ENCODE peak calls at places on chromosomes 7 and 10, in four cellular contexts. H is heart left ventricle, F is aorta, J is heart right ventricle. Z is an unnamed sample. For H3K4me1 and H3K27me3, the result is how much of the 10 kb centered on the place peaks cover.

GRCh38 chr7:14754631-14755030 is 147.9 kb downstream of the DGKB start:
- DNase-seq in H (no peak), F (no peak), J (no peak), Z (no peak)

GRCh38 chr7:108094933-108095710 is 35.0 kb downstream of the LAMB4 start:
- DNase-seq in H (no peak), F (no peak), J (peak), Z (no peak)

GRCh38 chr7:46397591-46397990 is 476.5 kb upstream of the IGFBP3 start:
- DNase-seq in H (no peak), F (no peak), J (no peak), Z (no peak)

GRCh38 chr7:20075992-20076813 is 141.0 kb downstream of the MACC1 start:
- DNase-seq in H (no peak), F (no peak), J (no peak), Z (no peak)

GRCh38 chr10:8361510-8361844 is 307.0 kb downstream of the GATA3 start:
- DNase-seq in H (no peak), F (no peak), J (no peak), Z (no peak)

GRCh38 chr7:1890289-1891235 is 220.5 kb downstream of the ELFN1 start:
- DNase-seq in H (no peak), F (no peak), J (no peak), Z (no peak)

GRCh38 chr10:20990604-20991003 is 93.5 kb upstream of the NEBL start:
- DNase-seq in H (no peak), F (no peak), J (no peak), Z (no peak)

GRCh38 chr10:44517635-44518034 is 132.7 kb upstream of the CXCL12 start:
- DNase-seq in H (no peak), F (no peak), J (no peak), Z (no peak)

GRCh38 chr7:40436761-40437160 is 302.0 kb downstream of the SUGCT start:
- DNase-seq in H (no peak), F (no peak), J (no peak), Z (no peak)

GRCh38 chr7:32045228-32045627 is 25.0 kb downstream of the PDE1C start:
- DNase-seq in H (no peak), F (no peak), J (no peak), Z (no peak)

GRCh38 chr10:131818510-131819234 is 82.1 kb upstream of the PPP2R2D start:
- DNase-seq in H (no peak), F (peak), J (no peak), Z (no peak)

GRCh38 chr7:56087445-56087844 is 5.3 kb downstream of the PHKG1 start:
- DNase-seq in H (no peak), F (peak), J (no peak), Z (no peak)

GRCh38 chr10:112552593-112553110 is 105.6 kb downstream of the VTI1A start:
- DNase-seq in H (no peak), F (no peak), J (no peak), Z (no peak)

GRCh38 chr10:34666008-34666700 is 148.9 kb downstream of the PARD3 start:
- DNase-seq in H (no peak), F (no peak), J (peak), Z (no peak)

GRCh38 chr7:51316666-51317581 is at the start of gene COBL:
- DNase-seq in H (no peak), F (no peak), J (peak), Z (peak)

GRCh38 chr7:111383133-111383532 is 179.2 kb downstream of the IMMP2L start:
- DNase-seq in H (no peak), F (no peak), J (no peak), Z (no peak)

GRCh38 chr7:79837915-79838314 is 296.7 kb upstream of the GNAI1 start:
- DNase-seq in H (no peak), F (no peak), J (no peak), Z (no peak)

GRCh38 chr10:114437456-114438292 is 33.4 kb upstream of the AFAP1L2 start:
- DNase-seq in H (no peak), F (no peak), J (no peak), Z (no peak)

GRCh38 chr10:95247200-95247880 is 43.5 kb downstream of the PDLIM1 start:
- DNase-seq in H (no peak), F (no peak), J (no peak), Z (no peak)

GRCh38 chr7:156178214-156178613 is 366.0 kb upstream of the SHH start:
- DNase-seq in H (no peak), F (no peak), J (no peak), Z (peak)

GRCh38 chr10:97936126-97936525 is 86.5 kb downstream of the GOLGA7B start:
- DNase-seq in H (no peak), F (no peak), J (no peak), Z (no peak)

GRCh38 chr10:131311661-131312260 is at the start of gene TCERG1L:
- DNase-seq in H (no peak), F (peak), J (no peak), Z (no peak)

GRCh38 chr10:58016614-58017013 is 251.1 kb downstream of the IPMK start:
- DNase-seq in H (no peak), F (no peak), J (no peak), Z (no peak)

GRCh38 chr7:26368542-26368941 is 76.9 kb downstream of the SNX10 start:
- DNase-seq in H (no peak), F (no peak), J (no peak), Z (no peak)

GRCh38 chr10:88115968-88116367 is 252.5 kb downstream of the PTEN start:
- DNase-seq in H (no peak), F (no peak), J (no peak), Z (no peak)

GRCh38 chr10:5564537-5565204 is 39.9 kb downstream of the CALML3 start:
- DNase-seq in H (no peak), F (peak), J (no peak), Z (peak)

GRCh38 chr7:29988391-29989256 is 977 bp downstream of the SCRN1 start:
- DNase-seq in H (peak), F (peak), J (peak), Z (peak)

GRCh38 chr10:48254745-48255144 is 19.8 kb downstream of the FRMPD2 start:
- DNase-seq in H (no peak), F (no peak), J (no peak), Z (no peak)

GRCh38 chr7:73932364-73932763 is 71.4 kb downstream of the TMEM270 start:
- DNase-seq in H (no peak), F (no peak), J (no peak), Z (no peak)

GRCh38 chr10:75244487-75245353 is 9.0 kb upstream of the COMTD1 start:
- DNase-seq in H (no peak), F (no peak), J (no peak), Z (no peak)

GRCh38 chr7:27188666-27189559 is 3.9 kb upstream of the HOXA11 start:
- DNase-seq in H (no peak), F (peak), J (no peak), Z (peak)

GRCh38 chr7:55018361-55019328 is at the start of gene EGFR:
- DNase-seq in H (peak), F (peak), J (peak), Z (peak)

GRCh38 chr10:133461841-133462240 is 8.1 kb downstream of the SCART1 start:
- DNase-seq in H (no peak), F (no peak), J (no peak), Z (no peak)

GRCh38 chr10:58755688-58756087 is 243.0 kb downstream of the BICC1 start:
- DNase-seq in H (no peak), F (no peak), J (no peak), Z (no peak)

GRCh38 chr10:43598447-43598846 is 7.8 kb upstream of the ZNF485 start:
- DNase-seq in H (peak), F (no peak), J (peak), Z (no peak)

GRCh38 chr10:91286572-91286971 is 66.1 kb downstream of the PCGF5 start:
- DNase-seq in H (no peak), F (no peak), J (no peak), Z (no peak)

GRCh38 chr7:49800031-49800430 is 26.6 kb downstream of the VWC2 start:
- DNase-seq in H (no peak), F (no peak), J (no peak), Z (no peak)

GRCh38 chr7:13288516-13288915 is 601.1 kb downstream of the ARL4A start:
- DNase-seq in H (no peak), F (no peak), J (no peak), Z (no peak)

GRCh38 chr7:13293264-13294002 is 606.0 kb downstream of the ARL4A start:
- DNase-seq in H (no peak), F (no peak), J (no peak), Z (no peak)

GRCh38 chr7:13286916-13287315 is 599.5 kb downstream of the ARL4A start:
- DNase-seq in H (no peak), F (no peak), J (no peak), Z (no peak)

GRCh38 chr7:13291010-13291409 is 603.6 kb downstream of the ARL4A start:
- DNase-seq in H (no peak), F (no peak), J (no peak), Z (no peak)
- H3K27ac ChIP-seq in H (no peak), F (no peak), J (no peak), Z (no peak)

GRCh38 chr10:17783751-17784150 is 25.4 kb upstream of the MRC1 start:
- DNase-seq in H (no peak), F (no peak), J (no peak), Z (no peak)
- H3K4me1 ChIP-seq in H (under half), F (under half), J (under half), Z (under half)

DNA sequence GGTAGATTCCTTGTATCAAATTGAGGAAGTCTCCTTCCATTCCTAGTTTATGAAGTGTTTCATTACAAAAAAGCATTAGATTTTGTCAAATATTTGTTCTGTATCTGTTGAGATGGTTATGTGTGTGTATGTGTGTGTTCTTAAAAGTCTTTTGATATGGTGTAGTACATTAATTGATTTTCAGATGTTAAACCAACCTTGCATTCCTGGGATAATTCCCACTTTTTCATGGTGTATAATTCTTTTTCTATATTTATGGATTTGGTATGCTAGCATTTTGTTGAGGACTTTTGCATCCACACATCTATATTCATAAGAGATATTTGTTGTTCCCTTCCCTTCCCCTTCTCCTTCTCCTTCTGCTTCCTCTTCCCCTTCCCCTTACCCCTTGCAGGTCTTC is 8.9 kb upstream of the GIMAP8 start:
- DNase-seq in H (no peak), F (no peak), J (no peak), Z (no peak)
- H3K27me3 ChIP-seq in H (under half), F (under half), J (under half), Z (under half)

DNA sequence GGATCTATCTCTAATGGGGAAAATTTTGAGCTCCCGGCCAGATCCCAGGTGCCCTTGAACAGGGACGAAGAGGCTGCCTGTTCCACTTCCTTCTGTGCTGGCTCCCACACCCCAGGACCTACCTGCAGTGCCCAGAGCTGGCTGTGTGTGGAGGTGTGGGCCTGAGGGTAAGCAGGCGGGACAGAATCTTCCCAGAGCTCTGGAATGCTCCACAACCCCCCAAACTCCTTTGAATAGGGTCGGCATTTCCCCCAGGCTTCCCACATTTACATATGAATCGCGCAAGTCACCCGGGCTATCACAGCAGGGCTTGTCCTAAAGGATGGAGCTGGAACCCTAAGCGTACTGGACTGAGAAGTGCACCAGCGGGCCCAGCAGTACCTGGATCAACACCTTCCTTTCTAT is 95.9 kb downstream of the DNMBP start:
- DNase-seq in H (no peak), F (no peak), J (no peak), Z (no peak)
- H3K27ac ChIP-seq in H (peak), F (no peak), J (no peak), Z (no peak)

GRCh38 chr7:121137580-121137979 is 149.1 kb downstream of the CPED1 start:
- DNase-seq in H (no peak), F (no peak), J (no peak), Z (no peak)

GRCh38 chr7:121139427-121139826 is 150.9 kb downstream of the CPED1 start:
- DNase-seq in H (no peak), F (no peak), J (no peak), Z (no peak)

GRCh38 chr7:121138262-121138933 is 149.9 kb downstream of the CPED1 start:
- DNase-seq in H (no peak), F (no peak), J (no peak), Z (no peak)

GRCh38 chr7:121140790-121141189 is 152.3 kb downstream of the CPED1 start:
- DNase-seq in H (no peak), F (no peak), J (no peak), Z (no peak)
- H3K4me1 ChIP-seq in H (under half), F (under half), J (under half), Z (under half)

GRCh38 chr10:93074597-93075368 is 1.1 kb downstream of the CYP26A1 start:
- DNase-seq in H (no peak), F (no peak), J (no peak), Z (no peak)
- H3K27me3 ChIP-seq in H (half or more), F (under half), J (half or more), Z (half or more)